ENCODE peak calls at places on chromosomes 7 and 10, in six cellular contexts. G is right lobe of liver, Z is A549, Q is gastrocnemius medialis, L is HepG2, U is cardiac muscle cell. W is an unnamed sample. For H3K9me3 and H3K4me1, the result is how much of the 10 kb centered on the place peaks cover.

GRCh38 chr7:70426249-70426880 is 705.6 kb upstream of the GALNT17 start:
- DNase-seq in Z (no peak), U (no peak), G (no peak), Q (no peak), L (no peak), W (no peak)

GRCh38 chr10:48309711-48310226 is 3.3 kb downstream of the MAPK8 start:
- DNase-seq in G (no peak), Z (peak), U (no peak), Q (no peak), L (peak), W (no peak)

GRCh38 chr7:138957217-138957616 is 24.0 kb downstream of the KIAA1549 start:
- DNase-seq in L (no peak), Q (no peak), Z (no peak), G (no peak), U (no peak), W (no peak)

GRCh38 chr7:67022501-67022900 is 25.9 kb downstream of the TYW1 start:
- DNase-seq in Q (no peak), U (no peak), L (no peak), G (no peak), Z (no peak), W (no peak)

GRCh38 chr10:31745612-31746376 is 182.8 kb downstream of the ARHGAP12 start:
- DNase-seq in U (no peak), L (peak), G (no peak), Z (peak), Q (no peak), W (no peak)

GRCh38 chr10:7408003-7408493 is 2.8 kb downstream of the SFMBT2 start:
- DNase-seq in Q (no peak), Z (peak), U (peak), L (no peak), G (peak), W (peak)

GRCh38 chr10:12388671-12389070 is 39.3 kb downstream of the CAMK1D start:
- DNase-seq in G (peak), Z (no peak), L (no peak), U (no peak), Q (no peak), W (no peak)

GRCh38 chr7:16114633-16115032 is 306.7 kb downstream of the CRPPA start:
- DNase-seq in U (no peak), L (no peak), G (no peak), Q (no peak), Z (peak), W (no peak)

GRCh38 chr10:118873080-118873737 is 118.4 kb upstream of the CACUL1 start:
- DNase-seq in Z (no peak), Q (no peak), L (no peak), U (peak), G (no peak), W (no peak)

GRCh38 chr10:49177391-49178355 is 10.5 kb downstream of the TMEM273 start:
- DNase-seq in L (peak), Q (peak), Z (peak), G (peak), U (no peak), W (no peak)

GRCh38 chr10:91313761-91314520 is 93.5 kb downstream of the PCGF5 start:
- DNase-seq in G (no peak), Z (no peak), L (no peak), U (no peak), Q (no peak), W (no peak)

GRCh38 chr10:126017961-126018560 is 121.7 kb downstream of the FANK1 start:
- DNase-seq in G (no peak), Q (no peak), L (no peak), U (no peak), Z (no peak), W (no peak)

GRCh38 chr7:47262881-47263280 is 319.0 kb downstream of the TNS3 start:
- DNase-seq in G (no peak), Z (no peak), U (no peak), L (no peak), Q (no peak), W (no peak)

GRCh38 chr7:23332193-23332592 is 33.1 kb downstream of the MALSU1 start:
- DNase-seq in Z (no peak), U (no peak), G (no peak), Q (no peak), L (no peak), W (no peak)

GRCh38 chr10:113754768-113755167 is 3.3 kb downstream of the PLEKHS1 start:
- DNase-seq in L (no peak), G (no peak), U (no peak), Z (no peak), Q (no peak), W (peak)

GRCh38 chr7:133780912-133781311 is 346.2 kb upstream of the LRGUK start:
- DNase-seq in L (no peak), U (no peak), Z (no peak), Q (no peak), G (no peak), W (no peak)

GRCh38 chr10:110399163-110400094 is 94.7 kb upstream of the SMNDC1 start:
- DNase-seq in L (peak), Z (peak), G (no peak), U (no peak), Q (no peak), W (no peak)

GRCh38 chr10:12643279-12643678 is 293.9 kb downstream of the CAMK1D start:
- DNase-seq in U (no peak), G (no peak), Z (no peak), L (no peak), Q (no peak), W (no peak)

GRCh38 chr10:112895292-112895691 is 54.8 kb upstream of the TCF7L2 start:
- DNase-seq in Z (no peak), U (no peak), G (no peak), Q (no peak), L (no peak), W (no peak)

GRCh38 chr7:140876519-140877248 is 48.0 kb downstream of the BRAF start:
- DNase-seq in U (no peak), L (no peak), G (no peak), Q (no peak), Z (no peak), W (no peak)
- H3K9me3 ChIP-seq in U (under half), L (under half), G (under half), Q (under half), Z (under half), W (under half)

GRCh38 chr7:55589905-55590304 is 17.6 kb upstream of the VOPP1 start:
- DNase-seq in L (no peak), Q (no peak), Z (no peak), G (no peak), U (no peak), W (no peak)

GRCh38 chr7:55590517-55591281 is 18.4 kb upstream of the VOPP1 start:
- DNase-seq in Z (no peak), L (no peak), G (no peak), U (no peak), Q (no peak), W (no peak)

GRCh38 chr7:55588976-55589604 is 16.8 kb upstream of the VOPP1 start:
- DNase-seq in Q (no peak), Z (no peak), G (no peak), U (no peak), L (no peak), W (no peak)

GRCh38 chr7:55587687-55588378 is 15.5 kb upstream of the VOPP1 start:
- DNase-seq in U (no peak), L (no peak), Z (no peak), G (no peak), Q (no peak), W (no peak)

DNA sequence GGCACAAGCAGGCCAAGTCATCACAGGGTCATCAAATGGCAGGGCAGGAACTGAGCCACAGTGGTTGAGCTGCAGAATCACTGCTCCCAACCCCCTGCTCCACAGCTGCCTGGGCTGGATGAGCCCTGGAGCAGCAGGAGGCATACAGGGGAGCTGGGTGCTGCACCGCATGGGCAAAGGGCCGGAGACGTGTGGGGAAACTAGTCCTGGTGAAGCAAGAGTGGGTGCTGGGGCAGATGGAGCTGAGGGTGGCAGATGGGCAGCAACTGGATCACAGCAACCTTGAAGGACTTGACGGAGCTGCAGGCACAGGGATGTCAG is 16.0 kb upstream of the VOPP1 start:
- DNase-seq in Z (no peak), L (no peak), U (no peak), G (no peak), Q (no peak), W (no peak)
- TF ChIP-seq CTCF in Z (no peak), L (no peak), U (no peak), G (no peak), Q (no peak), W (no peak)

DNA sequence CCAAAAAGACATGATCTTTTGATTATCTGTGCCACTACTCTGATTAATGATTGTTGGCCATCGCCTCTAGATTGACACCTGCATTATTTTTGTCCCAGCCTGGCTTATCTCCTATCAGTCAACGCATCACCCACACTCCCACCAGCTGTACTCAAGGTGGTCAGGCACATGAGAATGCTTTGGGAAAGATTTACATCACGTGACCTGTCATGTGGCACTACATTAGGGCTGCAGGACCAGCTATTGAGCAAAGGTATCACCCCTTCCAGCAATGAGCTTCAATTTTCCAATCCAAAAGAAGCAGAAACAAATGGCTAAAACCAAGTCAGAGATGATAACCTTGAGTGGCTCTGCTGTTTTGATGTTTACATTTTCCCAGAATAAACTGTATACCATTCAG is 204.3 kb downstream of the PLXNA4 start:
- DNase-seq in U (no peak), Z (no peak), Q (no peak), L (no peak), G (no peak), W (no peak)
- H3K4me1 ChIP-seq in U (under half), Z (under half), Q (under half), L (under half), G (under half), W (under half)

GRCh38 chr10:98150544-98150943 is 16.1 kb downstream of the R3HCC1L start:
- DNase-seq in G (no peak), L (no peak), Z (no peak), U (no peak), Q (no peak), W (no peak)
- H3K9me3 ChIP-seq in G (under half), L (under half), Z (under half), U (under half), Q (under half), W (under half)

W was measured in mucosa of descending colon.